ENCODE peak calls at places on chromosomes 11 and 22, in seven cellular contexts. B is NCI-H1048; M is stimulated activated naive CD8-positive, alpha-beta T cell treated with anti-CD3 and anti-CD28 coated beads, Interleukin-15, amount 100 ng/mL, for 72 hours; Y is HT1080; W is stimulated activated effector memory CD8-positive, alpha-beta T cell treated with anti-CD3 and anti-CD28 coated beads, Interleukin-12 subunit alpha, Interleukin-12 subunit beta, amount 100 ng/mL, for 72 hours; T is AG10803; I is thoracic aorta. V is an unnamed sample.

GRCh38 chr22:44133901-44134511 is 46.7 kb upstream of the PARVG start:
- DNase-seq in B (no peak), Y (no peak), M (no peak), I (no peak), T (no peak), W (no peak), V (peak)

GRCh38 chr22:32850591-32851517 is 49.3 kb downstream of the TIMP3 start:
- DNase-seq in Y (no peak), M (no peak), T (peak), W (no peak), I (no peak), B (no peak), V (no peak)

GRCh38 chr11:89495951-89496350 is 4.8 kb upstream of the NOX4 start:
- DNase-seq in Y (peak), T (peak), M (no peak), I (peak), W (no peak), B (no peak), V (no peak)

GRCh38 chr11:133956650-133957633 is at the start of gene IGSF9B:
- DNase-seq in M (peak), Y (peak), B (no peak), T (peak), W (peak), I (no peak), V (peak)

GRCh38 chr11:102495161-102496042 is 35.1 kb downstream of the MMP7 start:
- DNase-seq in W (peak), I (no peak), Y (peak), B (peak), T (peak), M (no peak), V (no peak)

GRCh38 chr11:66007201-66007634 is 4.6 kb upstream of the CST6 start:
- DNase-seq in I (no peak), B (no peak), W (no peak), M (no peak), T (no peak), Y (no peak), V (no peak)

GRCh38 chr11:28833670-28834069 is 725.5 kb downstream of the METTL15 start:
- DNase-seq in B (no peak), Y (peak), M (no peak), T (peak), I (no peak), W (no peak), V (no peak)

GRCh38 chr11:134516529-134516928 is 104.5 kb upstream of the B3GAT1 start:
- DNase-seq in I (no peak), B (no peak), M (no peak), W (no peak), Y (no peak), T (no peak), V (peak)

GRCh38 chr11:102401905-102402304 is 50.7 kb downstream of the TMEM123 start:
- DNase-seq in B (no peak), W (no peak), Y (no peak), I (no peak), T (no peak), M (no peak), V (no peak)

GRCh38 chr11:9678576-9678975 is 14.7 kb downstream of the SWAP70 start:
- DNase-seq in W (no peak), Y (no peak), I (no peak), T (no peak), B (no peak), M (no peak), V (no peak)

GRCh38 chr11:66477256-66478201 is 2.7 kb upstream of the DPP3 start:
- DNase-seq in M (no peak), W (no peak), T (no peak), I (no peak), Y (no peak), B (no peak), V (no peak)

GRCh38 chr22:27264184-27264583 is 537.4 kb downstream of the MN1 start:
- DNase-seq in W (no peak), Y (no peak), B (no peak), T (no peak), I (no peak), M (no peak), V (no peak)

GRCh38 chr22:28505416-28506156 is 174.1 kb downstream of the TTC28 start:
- DNase-seq in Y (no peak), B (no peak), I (no peak), W (no peak), M (no peak), T (no peak), V (no peak)

GRCh38 chr22:24772493-24773220 is 1.9 kb downstream of the PIWIL3 start:
- DNase-seq in B (no peak), T (peak), I (no peak), Y (peak), W (no peak), M (no peak), V (no peak)

GRCh38 chr11:89347071-89347470 is 144.1 kb downstream of the NOX4 start:
- DNase-seq in I (no peak), M (no peak), Y (no peak), W (no peak), B (no peak), T (no peak), V (no peak)

GRCh38 chr11:78649361-78650215 is 74.9 kb upstream of the NARS2 start:
- DNase-seq in I (no peak), T (no peak), Y (no peak), M (no peak), B (no peak), W (no peak), V (no peak)

GRCh38 chr11:62612366-62613274 is at the start of the genes EML3 and ROM1:
- DNase-seq in Y (peak), W (peak), T (peak), I (peak), B (no peak), M (peak), V (peak)

GRCh38 chr11:119720311-119720710 is 8.7 kb downstream of the NECTIN1 start:
- DNase-seq in Y (no peak), I (no peak), M (no peak), W (no peak), B (no peak), T (no peak), V (no peak)

GRCh38 chr11:124884869-124885479 is 12.7 kb downstream of the ROBO4 start:
- DNase-seq in Y (no peak), T (no peak), I (no peak), M (no peak), W (no peak), B (no peak), V (no peak)

V was measured in lower lobe of right lung.